ENCODE peak calls at places on chromosome 3, in six cellular contexts. D is tibial nerve, Z is stomach, G is gastrocnemius medialis, K is breast epithelium, C is prostate gland. H is an unnamed sample.

GRCh38 chr3:171351676-171352075 is 108.5 kb downstream of the TNIK start:
- DNase-seq in C (no peak), Z (no peak), G (peak), K (no peak), D (no peak), H (no peak)

GRCh38 chr3:41369838-41370237 is 170.5 kb downstream of the CTNNB1 start:
- DNase-seq in D (no peak), C (peak), Z (no peak), K (no peak), G (no peak), H (no peak)

GRCh38 chr3:33115024-33115768 is 1.4 kb downstream of the CRTAP start:
- DNase-seq in K (no peak), D (peak), C (peak), Z (peak), G (peak), H (peak)

GRCh38 chr3:121295453-121295852 is 250.3 kb downstream of the POLQ start:
- DNase-seq in Z (no peak), C (no peak), K (no peak), D (no peak), G (no peak), H (no peak)

GRCh38 chr3:133663569-133664313 is 2.0 kb upstream of the TOPBP1 start:
- DNase-seq in K (no peak), G (no peak), D (no peak), C (peak), Z (no peak), H (no peak)

GRCh38 chr3:18246336-18247060 is 178.6 kb downstream of the SATB1 start:
- DNase-seq in G (no peak), C (no peak), Z (no peak), K (no peak), D (no peak), H (no peak)

GRCh38 chr3:160163259-160163878 is 61.9 kb upstream of the C3orf80 start:
- DNase-seq in D (no peak), C (no peak), G (no peak), Z (no peak), K (no peak), H (no peak)

GRCh38 chr3:45923755-45924154 is 19.5 kb upstream of the CXCR6 start:
- DNase-seq in D (no peak), C (no peak), Z (no peak), G (no peak), K (no peak), H (no peak)

GRCh38 chr3:150699068-150699635 is 4.6 kb downstream of the ERICH6 start:
- DNase-seq in C (no peak), D (no peak), G (no peak), Z (no peak), K (no peak), H (no peak)

GRCh38 chr3:181912384-181912783 is 200.7 kb downstream of the SOX2 start:
- DNase-seq in C (no peak), D (no peak), K (no peak), Z (no peak), G (no peak), H (no peak)

GRCh38 chr3:137642831-137643230 is 121.3 kb upstream of the SOX14 start:
- DNase-seq in Z (no peak), K (no peak), G (no peak), C (no peak), D (no peak), H (no peak)

GRCh38 chr3:100158877-100159563 is 44.7 kb upstream of the FILIP1L start:
- DNase-seq in C (no peak), K (no peak), Z (no peak), D (no peak), G (peak), H (no peak)

GRCh38 chr3:52891164-52891563 is 6.2 kb downstream of the STIMATE start:
- DNase-seq in K (no peak), Z (no peak), C (no peak), G (no peak), D (no peak), H (no peak)

GRCh38 chr3:194672876-194673275 is 885 bp upstream of the LSG1 start:
- DNase-seq in G (no peak), K (no peak), C (no peak), D (no peak), Z (no peak), H (no peak)

GRCh38 chr3:160260587-160261270 is 35.5 kb downstream of the C3orf80 start:
- DNase-seq in D (no peak), C (no peak), K (no peak), G (no peak), Z (no peak), H (no peak)

GRCh38 chr3:31979006-31979697 is 1.9 kb downstream of the OSBPL10 start:
- DNase-seq in D (no peak), C (no peak), Z (no peak), G (no peak), K (no peak), H (no peak)

GRCh38 chr3:20344400-20344959 is 158.5 kb upstream of the SGO1 start:
- DNase-seq in G (no peak), C (no peak), K (no peak), Z (no peak), D (no peak), H (no peak)

GRCh38 chr3:59273976-59274375 is 224.2 kb upstream of the CFAP20DC start:
- DNase-seq in G (no peak), C (no peak), Z (no peak), D (no peak), K (no peak), H (no peak)

GRCh38 chr3:177689077-177689476 is 491.8 kb upstream of the TBL1XR1 start:
- DNase-seq in K (no peak), D (no peak), Z (no peak), C (no peak), G (no peak), H (no peak)

GRCh38 chr3:158381274-158381868 is 189.6 kb upstream of the MLF1 start:
- DNase-seq in Z (no peak), K (no peak), G (no peak), C (no peak), D (no peak), H (no peak)

GRCh38 chr3:89606151-89606550 is 498.7 kb downstream of the EPHA3 start:
- DNase-seq in G (no peak), Z (no peak), D (no peak), K (no peak), C (no peak), H (no peak)

GRCh38 chr3:178170698-178171535 is 365.3 kb upstream of the KCNMB2 start:
- DNase-seq in K (no peak), G (no peak), D (peak), Z (no peak), C (no peak), H (peak)

GRCh38 chr3:133448478-133449122 is 48.7 kb downstream of the BFSP2 start:
- DNase-seq in C (no peak), G (no peak), K (no peak), D (no peak), Z (no peak), H (no peak)

GRCh38 chr3:113696658-113697191 is 283 bp upstream of the USF3 start:
- DNase-seq in C (peak), D (peak), Z (peak), G (peak), K (peak), H (peak)

GRCh38 chr3:190580443-190580842 is 66.6 kb downstream of the IL1RAP start:
- DNase-seq in G (no peak), D (no peak), Z (no peak), K (no peak), C (no peak), H (no peak)

GRCh38 chr3:194574639-194575483 is 58.4 kb downstream of the TMEM44 start:
- DNase-seq in Z (no peak), D (no peak), G (no peak), K (no peak), C (no peak), H (no peak)

GRCh38 chr3:194141415-194142155 is 5.6 kb downstream of the HES1 start:
- DNase-seq in D (peak), Z (peak), K (peak), C (peak), G (peak), H (peak)

GRCh38 chr3:105807146-105807545 is 61.7 kb downstream of the CBLB start:
- DNase-seq in C (no peak), D (no peak), G (no peak), Z (no peak), K (no peak), H (no peak)
- H3K27ac ChIP-seq in C (no peak), D (no peak), G (no peak), Z (no peak), K (no peak), H (peak)

GRCh38 chr3:129313415-129313982 is 34.8 kb downstream of the HMCES start:
- DNase-seq in Z (no peak), G (no peak), K (no peak), D (no peak), C (no peak), H (no peak)
- TF ChIP-seq POLR2A in Z (no peak), G (no peak), K (peak), D (no peak), C (no peak), H (no peak)

GRCh38 chr3:108132727-108133373 is 42.0 kb upstream of the CD47 start:
- DNase-seq in D (no peak), K (no peak), C (no peak), Z (no peak), G (no peak), H (no peak)
- H3K27ac ChIP-seq in D (no peak), K (peak), C (no peak), Z (no peak), G (no peak), H (no peak)

DNA sequence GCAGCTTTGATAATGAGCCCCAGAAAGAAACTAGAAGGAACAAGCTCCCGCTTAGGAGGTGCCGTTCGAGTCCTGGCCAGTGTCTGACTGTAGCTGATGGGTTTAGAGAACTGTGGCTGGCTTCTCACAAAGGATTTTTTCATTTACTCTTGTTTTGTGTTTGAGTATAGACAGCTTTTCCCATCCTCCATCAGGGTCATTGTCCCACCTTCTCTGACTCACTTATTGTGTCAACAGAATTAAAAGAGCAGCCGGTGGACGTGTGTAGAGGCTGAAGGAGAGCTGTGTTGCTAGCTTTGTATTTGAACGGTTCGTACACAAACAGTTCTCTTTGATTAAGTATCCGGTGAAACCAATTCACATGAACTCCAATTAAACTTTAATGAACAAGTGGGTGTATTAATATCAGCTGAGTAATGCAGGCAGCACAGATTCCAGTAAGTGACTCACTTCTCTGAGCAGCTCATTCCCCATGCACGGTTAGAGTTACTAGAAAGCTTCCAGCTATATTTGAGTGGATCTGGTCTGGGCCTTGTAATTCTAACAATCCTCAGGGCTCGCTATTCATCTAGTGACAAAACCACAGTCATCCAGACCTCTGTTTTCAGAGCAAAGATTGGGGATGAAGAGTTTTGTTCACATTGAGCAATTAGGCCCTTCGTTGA is 141.0 kb downstream of the LPP start:
- DNase-seq in K (no peak), G (peak), C (peak), Z (peak), D (no peak), H (peak)
- TF ChIP-seq POLR2A in K (no peak), G (no peak), C (no peak), Z (no peak), D (no peak), H (no peak)

GRCh38 chr3:55169608-55170010 is 241.8 kb upstream of the LRTM1 start:
- DNase-seq in K (no peak), Z (no peak), G (no peak), C (no peak), D (no peak), H (no peak)
- H3K27ac ChIP-seq in K (no peak), Z (no peak), G (no peak), C (no peak), D (no peak), H (no peak)

GRCh38 chr3:141313091-141313683 is 55.1 kb upstream of the ZBTB38 start:
- DNase-seq in G (no peak), K (no peak), Z (no peak), D (no peak), C (no peak), H (no peak)
- TF ChIP-seq POLR2A in G (no peak), K (no peak), Z (no peak), D (no peak), C (no peak), H (no peak)

GRCh38 chr3:135922903-135923250 is 42.7 kb upstream of the PPP2R3A start:
- DNase-seq in D (no peak), G (no peak), K (no peak), Z (no peak), C (no peak), H (no peak)
- H3K27ac ChIP-seq in D (no peak), G (no peak), K (peak), Z (peak), C (no peak), H (no peak)

GRCh38 chr3:43105597-43106292 is at the start of gene POMGNT2:
- DNase-seq in Z (peak), G (peak), D (peak), C (peak), K (peak), H (peak)
- TF ChIP-seq POLR2A in Z (no peak), G (peak), D (peak), C (peak), K (no peak), H (peak)

GRCh38 chr3:124558898-124559649 is 171.2 kb upstream of the UMPS start:
- DNase-seq in K (peak), D (peak), G (peak), Z (peak), C (peak), H (peak)
- H3K27ac ChIP-seq in K (peak), D (no peak), G (peak), Z (peak), C (no peak), H (peak)

GRCh38 chr3:197297476-197298340 is 704 bp downstream of the DLG1 start:
- DNase-seq in G (peak), Z (peak), D (peak), K (peak), C (peak), H (peak)
- TF ChIP-seq POLR2A in G (peak), Z (no peak), D (peak), K (no peak), C (peak), H (peak)